ENCODE peak calls at places on chromosomes 1 and 21, in nine cellular contexts. L, R, Q, D, I, J, B, E and A are unnamed samples.

GRCh38 chr1:2785631-2786328 is 15.7 kb downstream of the TTC34 start:
- DNase-seq in L (no peak), R (no peak), Q (no peak), D (no peak), I (no peak), J (no peak), B (no peak), E (peak; percentile 1), A (no peak)

GRCh38 chr1:14487671-14488070 is 110.8 kb upstream of the KAZN start:
- DNase-seq in L (no peak), R (no peak), Q (no peak), D (no peak), I (no peak), J (no peak), B (no peak), E (no peak), A (no peak)

GRCh38 chr1:14262582-14262981 is 335.9 kb upstream of the KAZN start:
- DNase-seq in L (no peak), R (no peak), Q (no peak), D (no peak), I (no peak), J (no peak), B (no peak), E (no peak), A (no peak)

GRCh38 chr1:81585371-81585770 is 215.4 kb upstream of the ADGRL2 start:
- DNase-seq in L (no peak), R (no peak), Q (no peak), D (no peak), I (no peak), J (no peak), B (no peak), E (no peak), A (no peak)

GRCh38 chr21:16079830-16080229 is 350.0 kb downstream of the USP25 start:
- DNase-seq in L (no peak), R (no peak), Q (peak; percentile 54), D (no peak), I (no peak), J (peak; percentile 43), B (no peak), E (no peak), A (peak; percentile 11)

GRCh38 chr1:47710075-47711071 is 272.5 kb downstream of the FOXD2 start:
- DNase-seq in L (peak; percentile 90), R (peak; percentile 29), Q (no peak), D (peak; percentile 74), I (peak; percentile 95), J (no peak), B (no peak), E (peak; percentile 86), A (peak; percentile 92)

GRCh38 chr1:61050541-61051454 is 31.6 kb upstream of the NFIA start:
- DNase-seq in L (no peak), R (no peak), Q (no peak), D (no peak), I (peak; percentile 67), J (no peak), B (no peak), E (no peak), A (no peak)

GRCh38 chr1:245583081-245583480 is 428.3 kb downstream of the KIF26B start:
- DNase-seq in L (no peak), R (no peak), Q (no peak), D (no peak), I (no peak), J (no peak), B (no peak), E (no peak), A (no peak)

GRCh38 chr1:94296018-94296417 is 58.6 kb upstream of the ARHGAP29 start:
- DNase-seq in L (no peak), R (no peak), Q (no peak), D (no peak), I (no peak), J (peak; percentile 63), B (no peak), E (no peak), A (no peak)

GRCh38 chr1:93668121-93668520 is 13.5 kb downstream of the BCAR3 start:
- DNase-seq in L (no peak), R (no peak), Q (peak; percentile 80), D (no peak), I (peak; percentile 49), J (no peak), B (no peak), E (no peak), A (no peak)

GRCh38 chr1:117591248-117591647 is 14.6 kb upstream of the TENT5C start:
- DNase-seq in L (no peak), R (no peak), Q (no peak), D (no peak), I (no peak), J (no peak), B (no peak), E (no peak), A (no peak)

GRCh38 chr1:147504801-147505303 is 36.4 kb upstream of the BCL9 start:
- DNase-seq in L (peak; percentile 16), R (no peak), Q (no peak), D (no peak), I (peak; percentile 53), J (peak; percentile 43), B (no peak), E (no peak), A (peak; percentile 38)

GRCh38 chr1:216766633-216767325 is 43.5 kb upstream of the ESRRG start:
- DNase-seq in L (no peak), R (no peak), Q (peak; percentile 14), D (no peak), I (no peak), J (no peak), B (no peak), E (no peak), A (no peak)

GRCh38 chr1:91057784-91058183 is 35.9 kb upstream of the ZNF644 start:
- DNase-seq in L (no peak), R (no peak), Q (no peak), D (no peak), I (no peak), J (no peak), B (no peak), E (no peak), A (no peak)

GRCh38 chr1:224276768-224277487 is 53.0 kb downstream of the NVL start:
- DNase-seq in L (no peak), R (no peak), Q (no peak), D (no peak), I (no peak), J (no peak), B (no peak), E (no peak), A (no peak)

GRCh38 chr1:202433155-202434043 is 84.9 kb downstream of the PPP1R12B start:
- DNase-seq in L (no peak), R (no peak), Q (no peak), D (no peak), I (no peak), J (no peak), B (no peak), E (no peak), A (no peak)